ENCODE peak calls at places on chromosomes 16 and 17, in five cellular contexts. One of them, this sample, is unnamed.

GRCh38 chr17:82551779-82552457 is 32.4 kb downstream of the FOXK2 start:
- DNase-seq in stimulated activated CD8-positive, alpha-beta memory T cell treated with anti-CD3 and anti-CD28 coated beads, Interleukin-7, amount 100 ng/mL, for 1 hour: peak
- DNase-seq in effector memory CD8-positive, alpha-beta T cell: peak
- DNase-seq in hippocampal formation: no peak
- DNase-seq in M059J: peak
- DNase-seq in this sample: peak

GRCh38 chr17:28381141-28381825 is 9.8 kb downstream of the SARM1 start:
- DNase-seq in M059J: no peak
- DNase-seq in effector memory CD8-positive, alpha-beta T cell: no peak
- DNase-seq in hippocampal formation: no peak
- DNase-seq in stimulated activated CD8-positive, alpha-beta memory T cell treated with anti-CD3 and anti-CD28 coated beads, Interleukin-7, amount 100 ng/mL, for 1 hour: no peak
- DNase-seq in this sample: peak

GRCh38 chr17:6471531-6472465 is 27.5 kb downstream of the PIMREG start:
- DNase-seq in stimulated activated CD8-positive, alpha-beta memory T cell treated with anti-CD3 and anti-CD28 coated beads, Interleukin-7, amount 100 ng/mL, for 1 hour: no peak
- DNase-seq in M059J: peak
- DNase-seq in hippocampal formation: no peak
- DNase-seq in effector memory CD8-positive, alpha-beta T cell: no peak
- DNase-seq in this sample: no peak

GRCh38 chr17:8939496-8940334 is 25.8 kb downstream of the PIK3R5 start:
- DNase-seq in stimulated activated CD8-positive, alpha-beta memory T cell treated with anti-CD3 and anti-CD28 coated beads, Interleukin-7, amount 100 ng/mL, for 1 hour: no peak
- DNase-seq in M059J: no peak
- DNase-seq in effector memory CD8-positive, alpha-beta T cell: no peak
- DNase-seq in hippocampal formation: no peak
- DNase-seq in this sample: peak

GRCh38 chr17:4900231-4901107 is 1.1 kb downstream of the C17orf107 start:
- DNase-seq in hippocampal formation: no peak
- DNase-seq in M059J: no peak
- DNase-seq in stimulated activated CD8-positive, alpha-beta memory T cell treated with anti-CD3 and anti-CD28 coated beads, Interleukin-7, amount 100 ng/mL, for 1 hour: no peak
- DNase-seq in effector memory CD8-positive, alpha-beta T cell: peak
- DNase-seq in this sample: peak

GRCh38 chr17:63578769-63579111 is 22.0 kb upstream of the TACO1 start:
- DNase-seq in stimulated activated CD8-positive, alpha-beta memory T cell treated with anti-CD3 and anti-CD28 coated beads, Interleukin-7, amount 100 ng/mL, for 1 hour: no peak
- DNase-seq in hippocampal formation: no peak
- DNase-seq in effector memory CD8-positive, alpha-beta T cell: no peak
- DNase-seq in M059J: no peak
- DNase-seq in this sample: no peak

GRCh38 chr17:54991567-54991966 is 23.0 kb downstream of the STXBP4 start:
- DNase-seq in stimulated activated CD8-positive, alpha-beta memory T cell treated with anti-CD3 and anti-CD28 coated beads, Interleukin-7, amount 100 ng/mL, for 1 hour: no peak
- DNase-seq in effector memory CD8-positive, alpha-beta T cell: no peak
- DNase-seq in hippocampal formation: no peak
- DNase-seq in M059J: no peak
- DNase-seq in this sample: no peak

GRCh38 chr17:65143899-65144590 is 6.9 kb downstream of the RGS9 start:
- DNase-seq in effector memory CD8-positive, alpha-beta T cell: no peak
- DNase-seq in stimulated activated CD8-positive, alpha-beta memory T cell treated with anti-CD3 and anti-CD28 coated beads, Interleukin-7, amount 100 ng/mL, for 1 hour: no peak
- DNase-seq in hippocampal formation: no peak
- DNase-seq in M059J: peak
- DNase-seq in this sample: no peak

GRCh38 chr16:27154573-27155521 is 48.5 kb upstream of the KDM8 start:
- DNase-seq in effector memory CD8-positive, alpha-beta T cell: peak
- DNase-seq in stimulated activated CD8-positive, alpha-beta memory T cell treated with anti-CD3 and anti-CD28 coated beads, Interleukin-7, amount 100 ng/mL, for 1 hour: peak
- DNase-seq in hippocampal formation: no peak
- DNase-seq in M059J: peak
- DNase-seq in this sample: peak

GRCh38 chr17:77865716-77866115 is 92.8 kb upstream of the TNRC6C start:
- DNase-seq in stimulated activated CD8-positive, alpha-beta memory T cell treated with anti-CD3 and anti-CD28 coated beads, Interleukin-7, amount 100 ng/mL, for 1 hour: no peak
- DNase-seq in M059J: no peak
- DNase-seq in hippocampal formation: no peak
- DNase-seq in effector memory CD8-positive, alpha-beta T cell: no peak
- DNase-seq in this sample: no peak

GRCh38 chr16:28202147-28202746 is 9.5 kb downstream of the XPO6 start:
- DNase-seq in hippocampal formation: no peak
- DNase-seq in effector memory CD8-positive, alpha-beta T cell: peak
- DNase-seq in stimulated activated CD8-positive, alpha-beta memory T cell treated with anti-CD3 and anti-CD28 coated beads, Interleukin-7, amount 100 ng/mL, for 1 hour: no peak
- DNase-seq in M059J: no peak
- DNase-seq in this sample: peak

GRCh38 chr17:1108560-1108809 is 71.3 kb downstream of the ABR start:
- DNase-seq in hippocampal formation: no peak
- DNase-seq in stimulated activated CD8-positive, alpha-beta memory T cell treated with anti-CD3 and anti-CD28 coated beads, Interleukin-7, amount 100 ng/mL, for 1 hour: no peak
- DNase-seq in M059J: peak
- DNase-seq in effector memory CD8-positive, alpha-beta T cell: no peak
- DNase-seq in this sample: no peak